ENCODE peak calls at places on chromosomes 3 and 15, in eight cellular contexts. T is fibroblast of lung; G is lower lobe of right lung; M is effector memory CD4-positive, alpha-beta T cell; P is endothelial cell of umbilical vein; A is psoas muscle; I is Peyer's patch; J is neuronal stem cell. F is an unnamed sample. For H3K9me3, the result is how much of the 10 kb centered on the place peaks cover.

GRCh38 chr3:194344012-194344411 is 7.1 kb downstream of the CPN2 start:
- DNase-seq in T (peak), G (peak), M (peak), P (peak), A (peak), I (peak), J (peak), F (peak)

GRCh38 chr3:145639207-145639606 is 521.8 kb downstream of the PLOD2 start:
- DNase-seq in T (no peak), G (no peak), M (no peak), P (no peak), A (no peak), I (no peak), J (no peak), F (no peak)

GRCh38 chr15:57496946-57497944 is 94.5 kb upstream of the MYZAP start:
- DNase-seq in T (no peak), G (peak), M (no peak), P (no peak), A (no peak), I (peak), J (no peak), F (no peak)

GRCh38 chr15:100663066-100663465 is 60.7 kb downstream of the ASB7 start:
- DNase-seq in T (no peak), G (no peak), M (no peak), P (no peak), A (no peak), I (no peak), J (peak), F (no peak)

GRCh38 chr3:42979044-42979962 is at the start of gene GASK1A:
- DNase-seq in T (no peak), G (peak), M (no peak), P (no peak), A (peak), I (peak), J (peak), F (peak)

GRCh38 chr3:39577541-39577940 is 110.1 kb downstream of the MOBP start:
- DNase-seq in T (no peak), G (no peak), M (no peak), P (no peak), A (no peak), I (no peak), J (peak), F (no peak)

GRCh38 chr3:50573566-50574279 is 4.4 kb downstream of the HEMK1 start:
- DNase-seq in T (no peak), G (peak), M (no peak), P (no peak), A (no peak), I (no peak), J (no peak), F (peak)

GRCh38 chr3:13348671-13349396 is 71.3 kb downstream of the NUP210 start:
- DNase-seq in T (no peak), G (no peak), M (no peak), P (no peak), A (no peak), I (no peak), J (no peak), F (no peak)

GRCh38 chr15:59485036-59485435 is 47.0 kb downstream of the FAM81A start:
- DNase-seq in T (no peak), G (no peak), M (no peak), P (no peak), A (no peak), I (no peak), J (no peak), F (no peak)

GRCh38 chr3:11641683-11642407 is 1.9 kb downstream of the VGLL4 start:
- DNase-seq in T (peak), G (no peak), M (no peak), P (peak), A (no peak), I (no peak), J (no peak), F (no peak)

GRCh38 chr15:74958320-74958907 is 1.8 kb upstream of the RPP25 start:
- DNase-seq in T (no peak), G (peak), M (no peak), P (no peak), A (peak), I (peak), J (no peak), F (peak)

GRCh38 chr3:162719684-162720341 is 1223.2 kb downstream of the OTOL1 start:
- DNase-seq in T (peak), G (no peak), M (no peak), P (no peak), A (no peak), I (no peak), J (no peak), F (no peak)

GRCh38 chr3:61451841-61452240 is 109.5 kb upstream of the PTPRG start:
- DNase-seq in T (peak), G (no peak), M (no peak), P (no peak), A (no peak), I (no peak), J (no peak), F (no peak)

GRCh38 chr3:12004741-12005513 is 739 bp downstream of the SYN2 start:
- DNase-seq in T (no peak), G (peak), M (no peak), P (no peak), A (no peak), I (no peak), J (peak), F (no peak)

GRCh38 chr15:57919754-57920153 is 145.8 kb downstream of the ALDH1A2 start:
- DNase-seq in T (no peak), G (no peak), M (no peak), P (no peak), A (no peak), I (no peak), J (no peak), F (no peak)

GRCh38 chr3:41207355-41207754 is 8.1 kb downstream of the CTNNB1 start:
- DNase-seq in T (no peak), G (no peak), M (no peak), P (no peak), A (no peak), I (no peak), J (no peak), F (no peak)

GRCh38 chr3:142863965-142864924 is 24.6 kb downstream of the PCOLCE2 start:
- DNase-seq in T (no peak), G (no peak), M (no peak), P (no peak), A (no peak), I (no peak), J (no peak), F (no peak)

GRCh38 chr3:120561251-120562045 is 34.7 kb upstream of the NDUFB4 start:
- DNase-seq in T (peak), G (peak), M (peak), P (peak), A (peak), I (peak), J (peak), F (peak)

GRCh38 chr3:152556731-152557254 is 278.1 kb upstream of the P2RY1 start:
- DNase-seq in T (peak), G (no peak), M (no peak), P (peak), A (no peak), I (no peak), J (no peak), F (no peak)

GRCh38 chr15:65856821-65857455 is 12.4 kb upstream of the RAB11A start:
- DNase-seq in T (peak), G (peak), M (peak), P (peak), A (peak), I (peak), J (peak), F (peak)

GRCh38 chr15:64865126-64865997 is 23.6 kb downstream of the PLEKHO2 start:
- DNase-seq in T (no peak), G (no peak), M (no peak), P (no peak), A (no peak), I (no peak), J (no peak), F (no peak)

GRCh38 chr3:11206316-11206715 is 52.0 kb downstream of the HRH1 start:
- DNase-seq in T (no peak), G (peak), M (no peak), P (no peak), A (no peak), I (no peak), J (no peak), F (peak)

GRCh38 chr3:62406945-62407344 is 33.6 kb upstream of the FEZF2 start:
- DNase-seq in T (no peak), G (no peak), M (no peak), P (no peak), A (no peak), I (no peak), J (no peak), F (no peak)

GRCh38 chr3:189277711-189278110 is 105.9 kb downstream of the TPRG1 start:
- DNase-seq in T (no peak), G (no peak), M (no peak), P (no peak), A (no peak), I (no peak), J (no peak), F (no peak)

GRCh38 chr15:89016549-89017041 is 71.7 kb upstream of the ABHD2 start:
- DNase-seq in T (no peak), G (no peak), M (no peak), P (peak), A (peak), I (no peak), J (no peak), F (peak)

GRCh38 chr15:27258287-27258686 is 287.3 kb downstream of the GABRG3 start:
- DNase-seq in T (no peak), G (no peak), M (no peak), P (no peak), A (no peak), I (no peak), J (no peak), F (no peak)

GRCh38 chr15:48541659-48542334 is 103.7 kb downstream of the FBN1 start:
- DNase-seq in T (peak), G (no peak), M (no peak), P (peak), A (no peak), I (no peak), J (no peak), F (no peak)

GRCh38 chr3:41489205-41489604 is 289.9 kb downstream of the CTNNB1 start:
- DNase-seq in T (no peak), G (no peak), M (no peak), P (no peak), A (no peak), I (no peak), J (no peak), F (no peak)

GRCh38 chr3:18987862-18988447 is 160.4 kb upstream of the KCNH8 start:
- DNase-seq in T (no peak), G (no peak), M (no peak), P (no peak), A (no peak), I (no peak), J (no peak), F (no peak)

GRCh38 chr3:196414469-196414868 is 17.8 kb downstream of the UBXN7 start:
- DNase-seq in T (no peak), G (no peak), M (no peak), P (no peak), A (no peak), I (no peak), J (no peak), F (no peak)

GRCh38 chr3:68878962-68879361 is 53.4 kb downstream of the TAFA4 start:
- DNase-seq in T (no peak), G (no peak), M (no peak), P (no peak), A (no peak), I (no peak), J (no peak), F (no peak)

GRCh38 chr3:14651440-14652251 is at the start of gene CCDC174:
- DNase-seq in T (peak), G (peak), M (peak), P (peak), A (peak), I (peak), J (peak), F (peak)

GRCh38 chr3:5187920-5188418 is 462 bp downstream of the EDEM1 start:
- DNase-seq in T (peak), G (peak), M (peak), P (no peak), A (peak), I (no peak), J (no peak), F (peak)

GRCh38 chr15:74523982-74524381 is 17.0 kb upstream of the ARID3B start:
- DNase-seq in T (no peak), G (no peak), M (no peak), P (no peak), A (no peak), I (no peak), J (no peak), F (no peak)

GRCh38 chr15:79082363-79083070 is 8.1 kb downstream of the RASGRF1 start:
- DNase-seq in T (no peak), G (no peak), M (no peak), P (no peak), A (no peak), I (no peak), J (no peak), F (peak)

DNA sequence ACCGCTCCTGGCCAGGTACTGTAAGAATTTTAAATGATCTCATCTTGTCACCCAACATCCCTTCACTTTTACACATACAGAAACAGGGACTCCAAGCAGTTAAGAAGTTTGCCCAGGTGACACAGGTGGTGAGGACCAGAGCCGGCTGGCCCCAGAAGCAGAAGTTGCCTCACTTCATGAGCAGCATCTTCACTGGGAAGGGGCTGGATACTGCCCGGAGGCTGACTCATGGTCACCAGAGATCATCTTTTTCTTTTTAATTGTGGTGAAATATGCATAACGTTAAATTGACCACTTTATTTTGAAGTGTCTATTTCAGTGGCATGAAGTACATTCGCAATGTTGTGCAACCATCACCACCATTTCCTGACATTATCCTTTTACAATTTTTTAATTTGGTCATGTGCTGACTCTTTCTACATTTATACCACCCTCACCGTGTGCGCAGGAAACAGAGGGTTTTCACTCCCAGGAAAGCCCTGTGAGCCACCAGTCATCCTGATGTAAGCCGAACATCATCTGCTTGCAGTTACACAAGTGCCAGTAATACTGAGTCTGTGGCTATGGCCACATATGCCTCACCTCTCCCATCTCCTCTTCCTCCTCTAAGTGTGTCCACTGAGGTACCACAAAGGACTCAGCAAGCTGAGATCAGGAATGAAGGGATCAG is 51.7 kb upstream of the ABHD17C start:
- DNase-seq in T (no peak), G (no peak), M (no peak), P (no peak), A (no peak), I (no peak), J (no peak), F (no peak)
- H3K4me3 ChIP-seq in T (no peak), G (no peak), M (no peak), P (no peak), A (no peak), I (no peak), J (no peak), F (no peak)

GRCh38 chr15:42547926-42548257 is 701 bp downstream of the LRRC57 start:
- DNase-seq in T (peak), G (no peak), M (no peak), P (no peak), A (no peak), I (no peak), J (no peak), F (no peak)

GRCh38 chr15:42548258-42549051 is at the start of the genes HAUS2 and LRRC57:
- DNase-seq in T (peak), G (peak), M (peak), P (peak), A (peak), I (peak), J (peak), F (peak)

GRCh38 chr15:42549782-42550392 is 1.2 kb downstream of the HAUS2 start:
- DNase-seq in T (no peak), G (no peak), M (no peak), P (no peak), A (no peak), I (no peak), J (no peak), F (no peak)

GRCh38 chr15:42544858-42545629 is 3.5 kb downstream of the LRRC57 start:
- DNase-seq in T (no peak), G (no peak), M (no peak), P (no peak), A (no peak), I (no peak), J (no peak), F (no peak)

GRCh38 chr15:42549052-42549491 is 434 bp downstream of the HAUS2 start:
- DNase-seq in T (peak), G (no peak), M (no peak), P (no peak), A (no peak), I (no peak), J (no peak), F (no peak)
- H3K27ac ChIP-seq in T (peak), G (peak), M (peak), P (peak), A (peak), I (peak), J (no peak), F (peak)

DNA sequence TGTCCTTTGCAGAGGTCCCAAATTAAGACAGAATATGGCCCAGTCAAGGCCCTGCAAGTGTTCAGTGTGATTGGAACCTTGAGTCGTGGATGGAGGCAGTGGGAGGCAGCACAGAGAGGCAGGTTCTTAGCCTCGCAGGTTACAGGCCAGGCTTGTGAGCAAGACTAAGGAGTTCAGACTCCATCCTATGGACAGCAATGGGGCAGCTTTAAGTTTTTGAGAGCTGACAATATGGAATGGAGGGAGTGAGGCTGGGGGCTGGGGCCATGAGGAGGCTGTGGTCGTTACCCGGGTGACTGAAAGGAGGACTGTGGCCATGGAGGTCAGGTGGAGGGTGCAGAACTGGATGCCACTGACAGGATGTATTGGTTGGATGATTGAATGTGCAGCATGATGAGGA is 74.1 kb upstream of the PRR23C start:
- DNase-seq in T (no peak), G (no peak), M (no peak), P (no peak), A (no peak), I (no peak), J (no peak), F (no peak)
- H3K9me3 ChIP-seq in T (under half), G (under half), M (under half), P (under half), A (under half), I (under half), J (under half), F (under half)

DNA sequence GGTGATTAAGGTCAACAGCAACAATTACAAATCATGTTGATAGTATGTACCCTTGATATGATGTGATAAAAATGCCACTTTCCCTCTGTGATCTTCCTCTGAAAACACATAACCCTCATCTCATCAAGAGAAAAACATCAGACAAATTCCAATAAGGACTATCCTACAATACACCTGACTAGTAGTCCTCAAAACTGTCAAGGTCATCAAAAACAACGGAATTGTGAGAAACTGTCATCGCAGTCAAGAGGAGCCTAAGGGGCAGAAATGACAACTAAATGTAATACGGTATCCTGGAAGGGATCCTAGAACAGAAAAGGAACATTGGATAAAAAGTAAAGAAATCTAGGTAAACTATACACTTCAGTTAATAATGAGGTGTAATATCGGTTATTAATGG is 59.2 kb downstream of the OSBPL10 start:
- DNase-seq in T (no peak), G (no peak), M (no peak), P (no peak), A (no peak), I (no peak), J (no peak), F (no peak)
- H3K4me3 ChIP-seq in T (no peak), G (no peak), M (no peak), P (no peak), A (no peak), I (no peak), J (no peak), F (no peak)

GRCh38 chr15:55288006-55288717 is 1.5 kb downstream of the RAB27A start:
- DNase-seq in T (no peak), G (no peak), M (no peak), P (no peak), A (no peak), I (no peak), J (no peak), F (no peak)
- H3K27ac ChIP-seq in T (no peak), G (peak), M (peak), P (no peak), A (no peak), I (peak), J (no peak), F (peak)

GRCh38 chr15:25056484-25057429 is 102.0 kb downstream of the SNRPN start:
- DNase-seq in T (no peak), G (no peak), M (no peak), P (no peak), A (no peak), I (peak), J (no peak), F (peak)

GRCh38 chr15:25053000-25053815 is 98.4 kb downstream of the SNRPN start:
- DNase-seq in T (no peak), G (peak), M (no peak), P (no peak), A (no peak), I (peak), J (no peak), F (peak)

GRCh38 chr15:25055356-25056068 is 100.7 kb downstream of the SNRPN start:
- DNase-seq in T (no peak), G (no peak), M (no peak), P (no peak), A (no peak), I (peak), J (no peak), F (peak)

GRCh38 chr15:25054329-25054728 is 99.5 kb downstream of the SNRPN start:
- DNase-seq in T (no peak), G (no peak), M (no peak), P (no peak), A (no peak), I (peak), J (no peak), F (no peak)

GRCh38 chr15:25054943-25055342 is 100.2 kb downstream of the SNRPN start:
- DNase-seq in T (no peak), G (no peak), M (no peak), P (no peak), A (no peak), I (peak), J (no peak), F (peak)
- H3K9me3 ChIP-seq in T (under half), G (half or more), M (half or more), P (half or more), A (half or more), I (under half), J (half or more), F (half or more)

F was measured in upper lobe of right lung.